ENCODE peak calls at places on chromosomes 13 and 19, in nine cellular contexts. Q, F, H, Y, C, M, T, U and I are unnamed samples.

GRCh38 chr19:17089238-17089637 is 13.7 kb downstream of the MYO9B start:
- DNase-seq in Q (no peak), F (no peak), H (no peak), Y (no peak), C (no peak), M (no peak), T (no peak), U (no peak), I (no peak)

GRCh38 chr13:41019578-41020347 is 647 bp upstream of the ELF1 start:
- DNase-seq in Q (no peak), F (no peak), H (no peak), Y (no peak), C (no peak), M (no peak), T (no peak), U (no peak), I (no peak)

GRCh38 chr19:947707-948533 is 22.1 kb downstream of the ARID3A start:
- DNase-seq in Q (peak), F (peak), H (no peak), Y (peak), C (peak), M (no peak), T (peak), U (peak), I (no peak)

GRCh38 chr19:13993554-13994308 is 12.4 kb downstream of the RFX1 start:
- DNase-seq in Q (no peak), F (no peak), H (no peak), Y (no peak), C (no peak), M (no peak), T (no peak), U (no peak), I (no peak)

GRCh38 chr13:69589531-69589930 is 518.1 kb upstream of the ATXN8OS start:
- DNase-seq in Q (no peak), F (no peak), H (no peak), Y (no peak), C (no peak), M (no peak), T (no peak), U (no peak), I (no peak)

GRCh38 chr13:46687810-46688209 is 109.2 kb downstream of the ESD start:
- DNase-seq in Q (no peak), F (no peak), H (no peak), Y (no peak), C (no peak), M (no peak), T (no peak), U (no peak), I (peak)

GRCh38 chr13:83618966-83619365 is 263.3 kb downstream of the SLITRK1 start:
- DNase-seq in Q (no peak), F (no peak), H (no peak), Y (no peak), C (no peak), M (no peak), T (no peak), U (no peak), I (no peak)

GRCh38 chr13:40186636-40187323 is 479.7 kb downstream of the FOXO1 start:
- DNase-seq in Q (no peak), F (no peak), H (no peak), Y (no peak), C (no peak), M (no peak), T (no peak), U (no peak), I (no peak)

GRCh38 chr19:1875646-1876493 is 9.4 kb downstream of the ABHD17A start:
- DNase-seq in Q (peak), F (peak), H (peak), Y (peak), C (peak), M (peak), T (peak), U (peak), I (peak)

GRCh38 chr19:19847781-19848180 is 17.9 kb upstream of the ZNF253 start:
- DNase-seq in Q (no peak), F (no peak), H (no peak), Y (no peak), C (no peak), M (no peak), T (no peak), U (no peak), I (no peak)

GRCh38 chr13:39531646-39532045 is 71.3 kb downstream of the LHFPL6 start:
- DNase-seq in Q (no peak), F (no peak), H (no peak), Y (no peak), C (no peak), M (no peak), T (no peak), U (no peak), I (no peak)

GRCh38 chr13:33692531-33692930 is 125.4 kb upstream of the RFC3 start:
- DNase-seq in Q (no peak), F (no peak), H (no peak), Y (no peak), C (no peak), M (no peak), T (no peak), U (no peak), I (no peak)

GRCh38 chr13:108322206-108322824 is 52.8 kb downstream of the TNFSF13B start:
- DNase-seq in Q (no peak), F (no peak), H (no peak), Y (no peak), C (no peak), M (no peak), T (no peak), U (no peak), I (no peak)

GRCh38 chr19:3034194-3034844 is 5.2 kb upstream of the TLE2 start:
- DNase-seq in Q (no peak), F (no peak), H (no peak), Y (no peak), C (no peak), M (no peak), T (no peak), U (no peak), I (no peak)

GRCh38 chr19:31232220-31232619 is 117.0 kb downstream of the TSHZ3 start:
- DNase-seq in Q (no peak), F (no peak), H (no peak), Y (no peak), C (no peak), M (no peak), T (no peak), U (no peak), I (no peak)

GRCh38 chr13:73429691-73430090 is 370.9 kb downstream of the KLF5 start:
- DNase-seq in Q (no peak), F (no peak), H (no peak), Y (no peak), C (no peak), M (no peak), T (no peak), U (no peak), I (peak)

GRCh38 chr13:88217372-88217771 is 546.2 kb downstream of the SLITRK5 start:
- DNase-seq in Q (no peak), F (no peak), H (no peak), Y (no peak), C (no peak), M (no peak), T (no peak), U (no peak), I (no peak)

GRCh38 chr13:39631307-39631706 is 24.2 kb upstream of the COG6 start:
- DNase-seq in Q (no peak), F (no peak), H (no peak), Y (no peak), C (no peak), M (no peak), T (no peak), U (no peak), I (no peak)

GRCh38 chr19:35352448-35353304 is 5.0 kb downstream of the FFAR1 start:
- DNase-seq in Q (peak), F (no peak), H (peak), Y (peak), C (peak), M (peak), T (peak), U (peak), I (peak)

GRCh38 chr19:17209126-17210036 is 5.8 kb upstream of the USE1 start:
- DNase-seq in Q (peak), F (no peak), H (peak), Y (no peak), C (no peak), M (no peak), T (no peak), U (no peak), I (peak)

DNA sequence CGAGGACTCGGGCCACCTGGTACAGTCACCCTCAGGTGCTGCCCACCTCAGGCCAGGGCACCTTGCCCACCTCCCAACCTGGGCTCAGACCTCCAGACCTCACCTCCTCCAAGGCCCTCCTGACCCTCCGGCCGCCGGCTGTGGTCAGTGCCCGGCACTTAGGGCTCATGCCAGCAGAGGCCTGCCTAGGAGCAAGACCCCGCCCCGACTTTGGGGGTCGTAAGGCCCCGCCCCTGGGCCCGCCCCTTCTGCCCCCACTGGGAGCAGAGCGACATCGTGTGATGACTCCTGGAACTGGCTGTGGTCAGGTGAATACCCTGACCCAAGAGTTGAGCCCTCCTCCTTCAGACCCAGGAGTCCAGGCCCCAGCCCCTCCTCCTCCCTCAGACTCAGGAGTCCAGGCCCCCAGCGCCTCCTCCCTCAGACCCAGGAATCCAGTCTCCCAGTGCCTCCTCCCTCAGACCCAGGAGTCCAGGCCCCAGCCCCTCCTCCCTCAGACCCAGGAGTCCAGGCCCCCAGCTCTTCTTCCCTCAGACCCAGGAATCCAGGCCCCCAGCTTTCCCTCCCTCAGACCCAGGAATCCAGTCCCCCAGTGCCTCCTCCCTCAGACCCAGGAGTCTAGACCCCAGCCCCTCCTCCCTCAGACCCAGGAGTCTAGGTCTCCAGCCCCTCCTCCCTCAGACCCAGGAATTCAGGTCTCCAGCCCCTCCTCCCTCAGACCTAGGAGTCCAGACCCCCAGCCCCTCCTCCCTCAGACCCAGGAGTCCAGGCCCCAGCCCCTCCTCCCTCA is at the start of gene SBK2:
- DNase-seq in Q (no peak), F (no peak), H (peak), Y (no peak), C (no peak), M (no peak), T (no peak), U (no peak), I (no peak)
- TF ChIP-seq CTCF in Q (no peak), F (no peak), H (no peak), Y (no peak), C (no peak), M (no peak), T (no peak), U (no peak), I (no peak)

GRCh38 chr13:32267836-32268439 is 47.2 kb downstream of the ZAR1L start:
- DNase-seq in Q (peak), F (no peak), H (no peak), Y (no peak), C (peak), M (no peak), T (no peak), U (peak), I (peak)
- TF ChIP-seq CTCF in Q (peak), F (peak), H (peak), Y (peak), C (no peak), M (peak), T (peak), U (peak), I (peak)

DNA sequence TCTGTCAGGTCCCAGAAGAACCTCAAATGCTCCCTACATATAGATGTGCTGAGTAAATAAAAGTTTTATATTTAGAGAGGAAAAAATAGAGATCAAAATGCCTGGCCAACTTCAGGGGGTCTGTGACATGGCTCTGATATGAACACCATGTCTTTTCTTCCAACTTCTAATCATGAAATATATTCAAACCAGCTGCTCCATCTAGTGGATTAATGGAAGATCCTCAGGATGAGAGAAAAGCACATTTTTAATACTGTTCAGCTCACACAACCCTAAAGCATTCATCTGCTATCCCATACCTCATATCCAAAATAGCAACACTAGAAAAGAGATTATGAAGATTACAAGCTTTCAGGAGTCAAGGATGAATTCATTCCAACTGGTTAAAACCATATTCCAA is 56.0 kb upstream of the DOCK9 start:
- DNase-seq in Q (no peak), F (no peak), H (no peak), Y (no peak), C (no peak), M (no peak), T (no peak), U (no peak), I (no peak)
- TF ChIP-seq CTCF in Q (peak), F (peak), H (peak), Y (peak), C (peak), M (peak), T (no peak), U (no peak), I (no peak)

GRCh38 chr19:10979950-10980349 is 19.1 kb downstream of the SMARCA4 start:
- DNase-seq in Q (peak), F (no peak), H (no peak), Y (peak), C (no peak), M (no peak), T (no peak), U (no peak), I (no peak)
- TF ChIP-seq CTCF in Q (no peak), F (peak), H (no peak), Y (no peak), C (no peak), M (no peak), T (no peak), U (no peak), I (no peak)

GRCh38 chr13:25421602-25422001 is 49.8 kb downstream of the ATP8A2 start:
- DNase-seq in Q (no peak), F (no peak), H (no peak), Y (no peak), C (no peak), M (no peak), T (no peak), U (no peak), I (no peak)
- TF ChIP-seq CTCF in Q (no peak), F (no peak), H (no peak), Y (no peak), C (no peak), M (no peak), T (no peak), U (no peak), I (no peak)

GRCh38 chr19:58228584-58229254 is at the start of gene ZNF544:
- DNase-seq in Q (peak), F (no peak), H (peak), Y (peak), C (peak), M (no peak), T (peak), U (peak), I (peak)
- TF ChIP-seq CTCF in Q (no peak), F (no peak), H (peak), Y (no peak), C (no peak), M (no peak), T (no peak), U (no peak), I (no peak)

GRCh38 chr19:4210166-4210731 is 19.1 kb upstream of the EBI3 start:
- DNase-seq in Q (no peak), F (no peak), H (no peak), Y (no peak), C (no peak), M (no peak), T (no peak), U (no peak), I (no peak)

GRCh38 chr19:4206818-4207484 is 22.4 kb upstream of the EBI3 start:
- DNase-seq in Q (no peak), F (no peak), H (no peak), Y (no peak), C (no peak), M (no peak), T (no peak), U (no peak), I (peak)

GRCh38 chr19:4213116-4213515 is 16.2 kb upstream of the EBI3 start:
- DNase-seq in Q (no peak), F (no peak), H (no peak), Y (no peak), C (no peak), M (no peak), T (no peak), U (no peak), I (no peak)

DNA sequence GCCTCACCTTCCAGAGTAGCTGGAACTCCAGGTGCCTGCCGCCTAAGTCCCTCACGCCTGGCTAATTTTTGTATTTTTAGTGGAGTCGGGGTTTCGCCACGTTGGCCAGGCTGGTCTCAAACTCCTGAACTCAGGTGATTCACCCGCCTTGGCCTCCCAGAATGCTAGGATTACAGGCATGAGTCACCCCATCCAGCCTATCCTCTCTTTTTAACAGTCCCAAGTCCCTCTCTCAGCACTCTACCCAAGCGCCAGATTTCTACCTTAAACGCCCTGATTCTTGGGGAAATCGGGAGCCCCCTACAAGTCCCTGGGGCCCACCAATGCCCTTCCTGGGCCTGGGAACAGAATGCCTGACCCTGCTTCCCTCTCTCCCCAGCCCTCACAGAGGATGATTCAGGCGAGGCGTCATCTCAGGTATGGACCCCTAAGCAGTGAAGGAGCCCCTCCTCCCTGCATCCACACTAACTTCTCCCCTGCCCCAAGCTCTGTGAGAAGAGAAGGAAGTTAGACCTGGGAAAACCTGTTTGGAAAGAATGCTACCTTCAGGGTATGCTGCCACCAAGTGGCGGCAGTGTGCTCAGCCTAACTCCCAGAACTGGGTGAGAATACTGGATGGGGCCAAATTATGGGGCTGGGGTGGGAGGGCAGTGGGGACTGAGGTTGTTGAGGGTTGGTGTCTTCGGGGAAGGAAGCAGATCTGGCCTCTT is 20.8 kb upstream of the EBI3 start:
- DNase-seq in Q (peak), F (no peak), H (no peak), Y (no peak), C (no peak), M (no peak), T (no peak), U (no peak), I (peak)
- TF ChIP-seq CTCF in Q (no peak), F (no peak), H (no peak), Y (no peak), C (no peak), M (peak), T (no peak), U (no peak), I (peak)

GRCh38 chr19:51564791-51565190 is 6.3 kb upstream of the ZNF175 start:
- DNase-seq in Q (no peak), F (no peak), H (no peak), Y (no peak), C (no peak), M (no peak), T (no peak), U (no peak), I (no peak)
- TF ChIP-seq CTCF in Q (no peak), F (no peak), H (no peak), Y (no peak), C (no peak), M (no peak), T (no peak), U (no peak), I (no peak)